ENCODE peak calls at places on chromosomes 6 and 20, in ten cellular contexts. C, D, V, Y, L, S, R, A, H and I are unnamed samples.

GRCh38 chr20:22425344-22426295 is 158.8 kb downstream of the FOXA2 start:
- DNase-seq in C (no peak), R (peak), S (no peak), H (no peak), Y (no peak), V (no peak), A (no peak), L (peak), D (no peak), I (no peak)

GRCh38 chr20:2261105-2261504 is 34.7 kb upstream of the TGM3 start:
- DNase-seq in V (peak), R (no peak), Y (no peak), A (no peak), C (no peak), H (no peak), S (peak), L (no peak), D (no peak), I (no peak)

GRCh38 chr6:30707281-30707850 is 9.7 kb downstream of the MDC1 start:
- DNase-seq in Y (peak), D (no peak), L (peak), S (peak), H (no peak), V (no peak), C (no peak), A (no peak), R (no peak), I (no peak)

GRCh38 chr6:111748247-111748647 is 125.0 kb downstream of the FYN start:
- DNase-seq in H (no peak), L (no peak), S (no peak), C (no peak), Y (no peak), D (no peak), R (no peak), A (no peak), V (no peak), I (no peak)

GRCh38 chr20:43961541-43962471 is 47.2 kb downstream of the TOX2 start:
- DNase-seq in R (no peak), L (peak), C (no peak), A (no peak), D (peak), H (no peak), V (no peak), S (no peak), Y (no peak), I (no peak)

GRCh38 chr6:35486005-35486925 is 10.6 kb downstream of the TEAD3 start:
- DNase-seq in Y (peak), D (peak), S (peak), C (no peak), R (peak), L (peak), H (no peak), V (no peak), A (no peak), I (no peak)

GRCh38 chr6:2101213-2101612 is 144.2 kb downstream of the GMDS start:
- DNase-seq in R (peak), C (no peak), H (no peak), L (no peak), V (peak), A (no peak), D (no peak), S (no peak), Y (no peak), I (no peak)

GRCh38 chr6:31009731-31010130 is 543 bp upstream of the MUC22 start:
- DNase-seq in V (no peak), R (no peak), S (no peak), L (no peak), D (no peak), H (peak), A (no peak), C (no peak), Y (no peak), I (no peak)

GRCh38 chr6:160030103-160030502 is 61.2 kb downstream of the IGF2R start:
- DNase-seq in Y (peak), C (peak), S (peak), H (peak), V (peak), R (peak), A (peak), D (peak), L (peak), I (peak)
- H3K27ac ChIP-seq in Y (peak), C (peak), S (no peak), H (peak), V (peak), R (peak), A (peak), D (peak), L (no peak), I (peak)

DNA sequence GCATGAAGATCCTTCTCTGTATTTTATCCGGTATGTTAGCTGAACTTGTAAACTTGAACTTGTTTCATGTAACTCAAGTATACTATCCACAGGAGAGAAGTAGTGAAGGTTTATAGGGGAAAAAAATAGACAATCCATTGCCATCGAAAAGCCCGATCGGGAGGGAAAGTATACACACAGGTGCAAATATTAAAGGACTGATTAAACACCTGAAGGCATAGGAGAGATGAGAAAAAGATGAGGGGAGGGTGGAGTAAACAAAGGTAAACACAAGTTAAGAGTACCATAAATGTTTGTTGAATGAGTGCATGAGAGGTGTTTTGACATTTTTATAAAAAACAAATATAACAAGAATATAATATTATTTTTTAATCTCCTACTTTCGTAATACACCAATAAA is 64.3 kb upstream of the CITED2 start:
- DNase-seq in V (no peak), S (no peak), D (no peak), R (no peak), H (no peak), Y (no peak), C (no peak), L (no peak), A (no peak), I (no peak)
- H3K4me3 ChIP-seq in V (no peak), S (no peak), D (no peak), R (no peak), H (no peak), Y (no peak), C (no peak), L (no peak), A (no peak), I (no peak)

GRCh38 chr6:52577022-52577777 is at the start of gene TRAM2:
- DNase-seq in R (peak), Y (peak), C (peak), A (no peak), S (peak), V (peak), L (peak), D (peak), H (peak), I (peak)

GRCh38 chr6:52576392-52577021 is 353 bp downstream of the TRAM2 start:
- DNase-seq in H (peak), C (peak), L (peak), V (peak), D (peak), R (peak), A (no peak), S (peak), Y (peak), I (peak)

GRCh38 chr6:52576054-52576391 is 837 bp downstream of the TRAM2 start:
- DNase-seq in R (no peak), A (no peak), S (no peak), D (no peak), V (no peak), L (no peak), H (no peak), Y (no peak), C (no peak), I (no peak)

GRCh38 chr6:52574709-52575489 is 2.0 kb downstream of the TRAM2 start:
- DNase-seq in H (no peak), C (no peak), R (no peak), V (peak), L (no peak), Y (peak), D (no peak), S (peak), A (no peak), I (no peak)

DNA sequence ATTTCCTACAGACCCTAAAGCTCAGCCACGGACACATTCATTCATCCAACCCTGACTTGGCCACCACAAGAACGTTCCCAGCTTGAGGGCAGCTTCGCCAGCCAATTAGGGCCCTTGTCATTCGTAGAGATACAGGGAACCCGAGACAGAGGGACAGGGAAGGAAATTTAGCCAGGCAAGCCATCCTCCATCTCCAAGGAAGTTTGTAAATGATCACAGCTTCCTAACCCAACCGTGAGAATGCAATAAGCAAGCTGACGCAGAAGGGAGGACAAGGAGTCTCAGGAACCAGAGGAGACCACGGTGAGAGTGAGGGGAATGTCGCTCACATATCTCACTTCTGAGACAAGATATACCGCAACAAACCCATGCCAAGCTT is 1.4 kb downstream of the TRAM2 start:
- DNase-seq in Y (no peak), H (no peak), R (no peak), C (no peak), V (no peak), D (no peak), A (no peak), L (no peak), S (no peak), I (no peak)
- H3K27ac ChIP-seq in Y (peak), H (peak), R (no peak), C (peak), V (peak), D (peak), A (peak), L (no peak), S (peak), I (no peak)

DNA sequence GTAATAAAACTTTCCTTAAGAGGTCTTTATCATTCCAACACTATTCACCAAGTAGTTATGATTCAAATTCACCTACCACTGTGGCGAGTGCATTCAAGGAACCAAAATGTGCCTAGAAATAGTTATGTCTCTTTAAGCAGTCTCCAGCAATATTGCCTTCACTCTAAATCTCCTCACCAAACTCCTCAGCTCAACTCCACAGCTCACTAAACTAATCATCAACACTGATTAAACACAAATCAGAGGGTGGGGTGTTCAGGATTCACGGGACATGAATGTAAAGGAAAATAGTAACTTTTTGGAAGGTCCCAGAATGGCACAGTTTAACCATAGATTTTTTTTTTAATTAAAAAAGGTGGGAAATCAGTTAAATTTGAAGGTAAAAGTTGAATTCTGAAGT is 70.5 kb upstream of the THEMIS start:
- DNase-seq in H (no peak), Y (no peak), A (no peak), D (no peak), R (no peak), C (no peak), L (no peak), S (no peak), V (no peak), I (no peak)
- H3K4me3 ChIP-seq in H (no peak), Y (no peak), A (no peak), D (no peak), R (no peak), C (no peak), L (no peak), S (no peak), V (no peak), I (no peak)

DNA sequence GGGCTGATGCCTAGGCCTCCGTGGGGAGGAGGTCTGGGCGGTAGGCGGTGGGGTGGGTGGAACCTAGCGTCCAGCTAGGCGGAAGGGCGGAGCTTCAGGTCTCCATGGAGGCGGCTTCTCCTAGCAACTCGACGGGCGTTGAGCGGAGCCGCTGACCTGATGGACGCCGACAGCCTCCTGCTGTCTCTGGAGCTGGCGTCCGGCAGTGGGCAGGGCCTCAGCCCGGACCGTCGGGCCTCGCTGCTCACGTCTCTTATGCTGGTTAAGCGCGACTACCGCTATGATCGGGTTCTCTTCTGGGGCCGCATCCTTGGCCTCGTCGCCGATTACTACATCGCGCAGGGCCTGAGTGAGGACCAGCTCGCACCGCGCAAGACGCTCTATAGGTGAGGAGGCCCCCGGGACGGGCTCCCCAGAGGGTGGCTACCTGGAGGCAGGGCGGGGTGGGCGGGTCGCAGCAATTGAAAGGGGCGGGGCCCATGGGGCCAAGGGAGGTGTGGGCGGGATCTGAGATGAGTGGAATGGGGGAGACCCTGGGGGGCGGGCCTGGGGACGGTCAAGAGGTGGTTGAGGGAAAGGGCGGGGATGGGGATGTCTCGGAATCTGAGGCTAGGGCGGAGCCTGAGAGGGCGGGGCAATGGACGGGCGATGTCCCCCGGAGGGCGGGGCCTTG is at the start of gene RSPH9:
- DNase-seq in D (peak), R (peak), H (peak), L (peak), A (no peak), V (peak), S (peak), Y (peak), C (peak), I (peak)
- H3K27ac ChIP-seq in D (no peak), R (peak), H (no peak), L (no peak), A (peak), V (no peak), S (peak), Y (no peak), C (no peak), I (no peak)

GRCh38 chr6:137216875-137217553 is 2.2 kb downstream of the IFNGR1 start:
- DNase-seq in Y (no peak), A (no peak), R (no peak), V (no peak), S (no peak), C (no peak), L (no peak), D (no peak), H (no peak), I (no peak)
- H3K4me3 ChIP-seq in Y (peak), A (no peak), R (peak), V (no peak), S (peak), C (peak), L (no peak), D (no peak), H (peak), I (no peak)

DNA sequence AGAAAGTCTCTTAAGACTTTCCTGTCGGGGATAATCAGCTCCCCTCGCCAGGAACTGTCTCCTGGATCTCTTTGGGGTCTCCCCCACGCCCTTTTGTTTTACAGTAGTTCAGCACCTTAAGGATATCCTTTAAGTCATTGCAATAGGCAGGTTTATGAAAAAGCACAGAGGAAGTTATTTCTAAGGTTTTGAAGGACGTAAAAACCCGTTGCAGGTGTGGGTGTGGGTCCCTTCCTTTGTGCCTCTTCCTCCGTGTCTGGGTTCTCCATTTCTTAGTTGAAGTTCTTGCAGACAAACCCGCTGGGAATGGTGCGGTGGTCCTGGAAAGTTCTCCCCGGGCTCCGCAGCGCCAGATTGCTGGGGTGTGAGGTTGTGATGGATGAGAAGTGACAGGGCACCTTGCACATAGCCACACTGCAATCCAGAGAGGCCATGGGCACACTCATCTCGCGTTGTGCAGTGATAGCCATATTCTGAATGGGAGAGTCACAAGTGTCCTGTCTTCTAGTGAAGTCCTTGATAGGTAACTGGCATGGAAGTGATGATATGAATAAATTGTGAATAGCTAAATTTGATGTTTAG is 65.2 kb downstream of the GTF2H5 start:
- DNase-seq in V (no peak), R (no peak), L (no peak), S (peak), Y (no peak), C (no peak), H (no peak), A (no peak), D (peak), I (no peak)
- H3K27ac ChIP-seq in V (peak), R (no peak), L (no peak), S (peak), Y (peak), C (no peak), H (no peak), A (no peak), D (peak), I (peak)

DNA sequence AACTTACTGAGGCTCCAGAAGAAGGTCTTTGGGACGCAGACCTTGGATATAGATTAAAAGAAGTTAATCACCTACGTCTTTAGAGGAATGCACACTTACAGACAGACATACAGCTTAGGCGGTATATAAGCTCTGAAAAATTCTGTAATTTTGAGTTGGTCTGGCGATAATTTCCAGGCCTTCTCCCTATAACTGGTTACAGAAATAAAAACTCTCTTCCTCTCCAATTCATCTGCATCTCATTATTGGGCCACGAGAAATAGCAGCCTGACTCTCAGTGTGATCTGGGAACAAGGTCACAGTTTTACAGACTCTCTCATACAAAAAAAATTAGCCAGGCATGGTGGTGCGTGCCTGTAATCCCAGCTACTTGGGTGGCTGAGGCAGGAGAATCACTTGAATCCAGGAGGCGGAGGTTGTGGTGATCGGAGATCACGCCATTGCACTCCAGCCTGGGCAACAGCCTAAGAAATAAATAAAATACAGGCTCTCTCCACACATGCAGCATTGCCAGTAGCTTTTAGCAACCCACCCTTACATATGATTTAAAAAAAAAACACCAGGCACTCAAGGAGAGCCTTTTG is 4.7 kb downstream of the ZBTB24 start:
- DNase-seq in R (no peak), H (no peak), S (no peak), C (no peak), Y (no peak), L (no peak), A (no peak), V (no peak), D (no peak), I (no peak)
- H3K4me3 ChIP-seq in R (no peak), H (no peak), S (no peak), C (no peak), Y (no peak), L (no peak), A (no peak), V (no peak), D (peak), I (no peak)

GRCh38 chr6:152129606-152130249 is 322.2 kb downstream of the ESR1 start:
- DNase-seq in R (peak), S (no peak), D (no peak), A (peak), V (no peak), L (peak), Y (peak), H (no peak), C (no peak), I (no peak)
- H3K27ac ChIP-seq in R (peak), S (peak), D (no peak), A (peak), V (no peak), L (no peak), Y (peak), H (peak), C (no peak), I (no peak)

GRCh38 chr6:20408851-20409250 is 7.2 kb downstream of the E2F3 start:
- DNase-seq in A (no peak), C (no peak), H (no peak), R (no peak), S (no peak), Y (no peak), V (no peak), L (no peak), D (no peak), I (no peak)
- H3K4me3 ChIP-seq in A (no peak), C (no peak), H (no peak), R (no peak), S (no peak), Y (no peak), V (no peak), L (no peak), D (no peak), I (no peak)